ENCODE peak calls at places on chromosomes 2 and 18, in four cellular contexts. D is hepatocyte, W is GM23248, M is GM23338. P is an unnamed sample.

GRCh38 chr2:230318190-230319121 is 8.5 kb upstream of the SP140L start:
- DNase-seq in M (no peak), W (no peak), D (no peak), P (no peak)

GRCh38 chr18:58013241-58014211 is 30.5 kb upstream of the NEDD4L start:
- DNase-seq in W (peak), M (no peak), D (peak), P (no peak)

GRCh38 chr2:234308814-234309195 is 188.1 kb downstream of the ARL4C start:
- DNase-seq in D (no peak), M (no peak), W (no peak), P (no peak)

GRCh38 chr18:46374850-46375249 is 270.7 kb downstream of the HAUS1 start:
- DNase-seq in W (no peak), D (peak), M (peak), P (no peak)

GRCh38 chr2:111161971-111162370 is 41.3 kb downstream of the BCL2L11 start:
- DNase-seq in W (no peak), D (no peak), M (no peak), P (no peak)

GRCh38 chr2:179824961-179825360 is 36.5 kb downstream of the ZNF385B start:
- DNase-seq in M (no peak), D (no peak), W (no peak), P (no peak)

GRCh38 chr18:79476031-79476917 is 80.5 kb downstream of the NFATC1 start:
- DNase-seq in W (no peak), M (no peak), D (no peak), P (no peak)

GRCh38 chr18:63970803-63971191 is 916 bp downstream of the SERPINB8 start:
- DNase-seq in M (peak), D (peak), W (peak), P (no peak)

GRCh38 chr18:32442575-32442974 is 28.1 kb downstream of the GAREM1 start:
- DNase-seq in M (no peak), D (no peak), W (no peak), P (no peak)

GRCh38 chr18:47928466-47928865 is 2.0 kb downstream of the SMAD2 start:
- DNase-seq in W (peak), D (no peak), M (no peak), P (no peak)

GRCh38 chr2:11583203-11583752 is 49.4 kb downstream of the GREB1 start:
- DNase-seq in D (peak), W (peak), M (peak), P (no peak)

GRCh38 chr2:15756882-15757819 is 165.5 kb downstream of the DDX1 start:
- DNase-seq in M (no peak), W (no peak), D (no peak), P (no peak)

GRCh38 chr2:146814971-146815370 is 1029.9 kb upstream of the ACVR2A start:
- DNase-seq in D (no peak), W (no peak), M (no peak), P (no peak)

GRCh38 chr2:202429164-202429980 is 53.2 kb downstream of the BMPR2 start:
- DNase-seq in D (peak), W (peak), M (no peak), P (no peak)

GRCh38 chr18:61926532-61926931 is 33.7 kb upstream of the RNF152 start:
- DNase-seq in W (no peak), D (no peak), M (no peak), P (no peak)

GRCh38 chr2:43539991-43540860 is 55.6 kb downstream of the THADA start:
- DNase-seq in D (peak), M (no peak), W (peak), P (no peak)

GRCh38 chr2:43538034-43538670 is 57.7 kb downstream of the THADA start:
- DNase-seq in W (peak), M (no peak), D (no peak), P (no peak)

GRCh38 chr2:43541165-43541564 is 54.7 kb downstream of the THADA start:
- DNase-seq in W (peak), M (no peak), D (no peak), P (no peak)

GRCh38 chr2:43539436-43539835 is 56.4 kb downstream of the THADA start:
- DNase-seq in W (peak), M (no peak), D (no peak), P (no peak)

GRCh38 chr2:43542285-43542933 is 53.4 kb downstream of the THADA start:
- DNase-seq in D (peak), W (peak), M (peak), P (peak)
- TF ChIP-seq EZH2phosphoT487 in D (no peak), W (no peak), M (no peak), P (no peak)

GRCh38 chr2:27683390-27684071 is 19.8 kb downstream of the SLC4A1AP start:
- DNase-seq in M (peak), W (peak), D (peak), P (peak)
- TF ChIP-seq EZH2phosphoT487 in M (no peak), W (no peak), D (no peak), P (no peak)

GRCh38 chr18:50853863-50854271 is 25.1 kb upstream of the ME2 start:
- DNase-seq in M (no peak), D (peak), W (peak), P (no peak)
- TF ChIP-seq EZH2phosphoT487 in M (no peak), D (no peak), W (no peak), P (no peak)

GRCh38 chr2:112666764-112667122 is 21.0 kb downstream of the SLC20A1 start:
- DNase-seq in M (no peak), D (no peak), W (no peak), P (no peak)

GRCh38 chr2:112661656-112662305 is 16.0 kb downstream of the SLC20A1 start:
- DNase-seq in D (no peak), W (no peak), M (no peak), P (no peak)

GRCh38 chr2:112664689-112665088 is 18.9 kb downstream of the SLC20A1 start:
- DNase-seq in D (no peak), M (no peak), W (no peak), P (no peak)

GRCh38 chr2:112662702-112663101 is 17.0 kb downstream of the SLC20A1 start:
- DNase-seq in W (no peak), D (peak), M (no peak), P (no peak)

DNA sequence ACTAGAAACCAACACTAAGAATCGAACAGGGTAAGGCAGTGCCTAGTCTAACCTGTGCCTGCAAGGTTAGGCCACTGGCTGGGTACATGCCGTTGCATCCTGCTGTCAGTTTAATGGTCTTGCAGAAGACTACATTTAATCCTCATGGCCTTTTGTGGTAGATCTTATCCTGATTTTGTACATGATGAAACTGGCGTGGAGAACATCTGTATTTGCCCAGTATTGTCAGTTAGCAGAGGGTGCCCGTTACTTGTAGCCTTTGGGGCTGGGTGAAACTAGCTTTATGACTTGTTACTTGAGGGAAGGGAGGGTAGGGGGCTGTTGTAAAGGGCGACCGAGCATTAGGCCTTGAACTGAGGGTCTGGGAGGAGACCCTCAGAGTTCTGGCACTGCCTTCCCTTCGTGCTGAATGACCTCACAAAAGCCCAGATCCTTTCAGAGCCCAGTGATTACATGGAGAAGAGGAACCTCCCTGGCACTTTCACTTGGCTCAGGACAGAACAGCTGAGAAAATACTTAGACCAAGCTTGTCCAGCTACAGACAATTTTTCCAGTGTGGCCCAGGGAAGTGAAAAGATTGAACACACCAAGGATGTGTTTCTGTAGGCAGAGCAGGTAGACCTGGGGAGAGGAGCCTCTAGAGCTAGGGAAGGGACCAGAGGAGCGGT is 19.5 kb downstream of the SLC20A1 start:
- DNase-seq in M (no peak), W (no peak), D (no peak), P (no peak)
- TF ChIP-seq EZH2phosphoT487 in M (no peak), W (no peak), D (no peak), P (no peak)

DNA sequence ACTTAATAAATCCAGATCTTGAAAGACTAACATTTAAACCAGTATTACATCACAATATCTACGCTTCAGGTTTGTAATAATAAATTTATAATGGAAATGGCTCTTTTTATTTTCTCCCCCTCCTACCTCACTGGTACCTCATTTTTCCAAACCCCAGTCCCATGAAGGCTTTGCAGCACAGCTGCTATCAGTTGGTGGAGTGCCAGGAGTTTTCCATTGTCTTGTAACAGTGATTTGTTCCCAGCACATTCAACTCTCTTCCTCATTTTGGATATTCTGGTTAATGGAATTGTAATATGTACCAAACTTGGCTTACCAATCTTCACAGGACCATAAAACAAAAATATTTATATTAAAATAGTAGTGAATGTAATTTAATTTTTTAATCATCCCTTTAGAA is 91.2 kb downstream of the VRK2 start:
- DNase-seq in D (no peak), M (no peak), W (no peak), P (no peak)
- TF ChIP-seq EZH2phosphoT487 in D (no peak), M (no peak), W (no peak), P (no peak)

GRCh38 chr2:96091141-96091710 is 25.1 kb downstream of the ADRA2B start:
- DNase-seq in W (no peak), M (no peak), D (no peak), P (no peak)

GRCh38 chr2:96090527-96090926 is 25.8 kb downstream of the ADRA2B start:
- DNase-seq in D (peak), W (no peak), M (no peak), P (no peak)

GRCh38 chr2:96090181-96090500 is 26.2 kb downstream of the ADRA2B start:
- DNase-seq in M (no peak), D (no peak), W (no peak), P (no peak)

GRCh38 chr2:96088340-96089335 is 27.7 kb downstream of the ADRA2B start:
- DNase-seq in D (no peak), W (no peak), M (no peak), P (no peak)

DNA sequence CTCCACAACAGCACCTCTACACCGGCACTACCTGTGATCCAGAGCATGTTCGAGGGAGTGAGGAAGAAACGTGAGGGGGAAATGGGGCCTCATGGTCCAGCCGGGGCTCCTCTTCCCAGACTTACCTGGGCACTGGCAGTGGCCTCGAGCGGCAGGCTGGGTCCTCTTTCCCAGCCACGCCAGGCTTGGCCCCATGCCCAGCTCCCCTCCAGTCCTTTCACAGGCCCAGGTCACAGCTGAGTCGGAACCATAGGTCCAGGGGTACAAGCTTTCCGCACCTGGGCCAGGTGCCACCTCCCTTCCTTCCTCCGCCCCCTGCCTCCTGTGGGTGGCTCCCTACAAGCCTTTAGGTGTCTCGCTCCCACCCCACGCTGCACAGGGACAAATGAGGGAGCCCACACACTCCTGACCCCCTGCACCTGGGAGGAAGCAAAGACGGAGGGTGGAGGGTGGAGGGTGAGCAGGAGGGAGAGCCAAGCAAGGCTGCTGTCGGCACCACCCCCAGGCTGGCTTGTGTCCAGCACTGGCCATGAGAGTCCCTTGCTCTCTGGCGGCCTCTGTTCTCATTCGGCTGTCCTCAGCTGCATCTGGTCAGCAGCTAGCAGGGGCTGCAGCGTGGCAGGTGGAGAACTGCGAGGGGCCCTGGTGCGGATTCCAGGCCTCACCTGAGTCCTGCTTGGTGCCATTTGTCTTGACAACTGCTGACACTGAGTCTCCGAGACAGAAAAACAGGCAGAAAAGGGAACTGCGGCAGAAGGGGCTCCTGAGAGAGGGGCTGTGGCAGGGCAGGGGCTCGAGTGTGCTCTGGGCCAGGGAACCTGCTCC is 26.8 kb downstream of the ADRA2B start:
- DNase-seq in W (no peak), M (no peak), D (no peak), P (no peak)
- TF ChIP-seq EZH2phosphoT487 in W (no peak), M (no peak), D (no peak), P (no peak)

GRCh38 chr18:13614701-13615288 is 111.6 kb downstream of the FAM210A start:
- DNase-seq in W (no peak), D (no peak), M (no peak), P (no peak)
- TF ChIP-seq EZH2phosphoT487 in W (no peak), D (no peak), M (no peak), P (no peak)

GRCh38 chr2:766255-766654 is 89.0 kb upstream of the TMEM18 start:
- DNase-seq in D (no peak), M (no peak), W (no peak), P (no peak)

GRCh38 chr2:765369-765768 is 88.2 kb upstream of the TMEM18 start:
- DNase-seq in M (no peak), W (no peak), D (no peak), P (no peak)

GRCh38 chr2:762646-763045 is 85.4 kb upstream of the TMEM18 start:
- DNase-seq in M (no peak), D (no peak), W (no peak), P (no peak)

GRCh38 chr2:761384-761783 is 84.2 kb upstream of the TMEM18 start:
- DNase-seq in M (no peak), D (no peak), W (no peak), P (no peak)

DNA sequence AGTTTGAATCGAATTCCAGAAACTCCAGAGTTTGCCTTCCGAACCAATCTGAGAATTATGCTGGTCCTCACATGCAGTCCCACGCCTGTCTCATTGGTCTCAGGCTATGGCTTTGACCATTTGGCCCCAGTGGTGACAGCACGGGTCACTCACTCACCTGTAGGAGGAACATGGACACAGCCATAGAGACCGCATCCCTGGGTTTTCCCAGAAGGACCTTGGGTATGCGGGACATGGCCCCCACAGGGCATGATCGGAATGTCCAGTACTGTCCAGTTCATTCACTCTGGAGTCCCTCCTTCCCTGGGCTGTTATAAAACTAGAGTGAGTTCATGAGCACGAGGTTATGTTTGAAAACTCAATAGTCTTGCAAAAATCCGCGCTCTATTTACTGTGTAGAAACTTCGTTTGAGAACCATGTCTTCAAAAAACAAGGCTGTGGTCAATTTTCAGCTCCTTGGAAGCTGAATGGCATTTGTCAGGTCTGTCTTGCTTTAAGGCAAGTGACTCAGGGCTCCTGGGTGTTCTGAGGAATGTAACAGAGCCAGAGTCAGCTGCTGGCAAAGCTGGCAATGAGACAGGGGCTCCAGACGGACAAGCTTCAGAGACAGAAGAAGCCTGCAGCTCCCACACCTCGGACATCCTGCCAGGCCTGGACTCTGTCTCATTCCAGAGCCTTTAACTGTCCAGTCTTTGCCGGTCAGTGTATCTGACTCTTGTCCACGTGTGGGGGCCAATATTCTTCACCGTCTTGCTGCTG is 86.7 kb upstream of the TMEM18 start:
- DNase-seq in D (no peak), W (peak), M (no peak), P (no peak)
- TF ChIP-seq EZH2phosphoT487 in D (no peak), W (no peak), M (no peak), P (no peak)

DNA sequence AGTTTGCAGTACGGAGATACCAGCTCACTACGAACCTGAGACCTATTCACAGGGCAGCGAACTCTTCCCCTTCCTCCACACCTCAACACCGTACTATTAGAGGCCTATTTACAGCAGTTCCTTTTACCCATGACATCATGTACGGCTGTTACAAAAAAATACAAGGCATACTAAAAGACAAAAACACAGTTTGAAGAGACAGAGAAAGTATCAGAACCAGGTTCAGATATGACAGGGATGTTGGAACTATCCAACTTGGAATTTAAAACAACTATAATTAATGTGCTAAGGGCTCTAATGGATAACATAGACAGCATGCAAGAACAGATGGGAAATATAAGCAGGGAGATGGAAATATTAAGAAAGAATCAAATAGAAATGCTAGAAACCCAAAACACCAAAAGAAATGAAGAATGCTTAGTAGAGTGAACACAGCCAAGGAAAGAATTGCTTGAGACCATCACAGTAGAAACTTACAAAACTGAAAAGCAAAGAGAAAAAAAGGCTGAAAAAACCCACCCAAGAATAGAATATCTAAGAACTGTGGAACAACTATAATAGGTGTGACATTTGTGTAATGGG is 99.2 kb upstream of the ZNF521 start:
- DNase-seq in D (no peak), W (no peak), M (no peak), P (no peak)
- TF ChIP-seq EZH2phosphoT487 in D (no peak), W (no peak), M (no peak), P (no peak)

P was measured in HCT116.